ENCODE peak calls at places on chromosome 11, in four cellular contexts. F, P, N and H are unnamed samples.

GRCh38 chr11:66220566-66220935 is 47.9 kb upstream of the RAB1B start:
- DNase-seq in F (no peak), P (no peak), N (no peak), H (no peak)

GRCh38 chr11:3123761-3124733 is 41.1 kb downstream of the OSBPL5 start:
- DNase-seq in F (peak), P (no peak), N (no peak), H (peak)

GRCh38 chr11:129905402-129905801 is 10.0 kb upstream of the NFRKB start:
- DNase-seq in F (no peak), P (no peak), N (no peak), H (no peak)

GRCh38 chr11:72446929-72447753 is 12.8 kb upstream of the CLPB start:
- DNase-seq in F (no peak), P (no peak), N (no peak), H (no peak)

GRCh38 chr11:39374963-39375698 is 2084.3 kb downstream of the LRRC4C start:
- DNase-seq in F (no peak), P (no peak), N (no peak), H (no peak)

GRCh38 chr11:73931039-73931645 is 19.7 kb upstream of the DNAJB13 start:
- DNase-seq in F (no peak), P (no peak), N (peak), H (no peak)

GRCh38 chr11:27722117-27722844 is 22.0 kb upstream of the BDNF start:
- DNase-seq in F (no peak), P (no peak), N (peak), H (no peak)

GRCh38 chr11:1873048-1873812 is 18.5 kb downstream of the PRR33 start:
- DNase-seq in F (no peak), P (no peak), N (no peak), H (peak)

GRCh38 chr11:26231252-26231661 is 100.7 kb upstream of the ANO3 start:
- DNase-seq in F (no peak), P (no peak), N (no peak), H (no peak)

GRCh38 chr11:47192111-47192510 is 5.9 kb upstream of the PACSIN3 start:
- DNase-seq in F (no peak), P (no peak), N (no peak), H (no peak)

GRCh38 chr11:86577663-86578636 is 94.5 kb downstream of the ME3 start:
- DNase-seq in F (peak), P (no peak), N (no peak), H (peak)

GRCh38 chr11:65478411-65479183 is 20.2 kb upstream of the MALAT1 start:
- DNase-seq in F (peak), P (no peak), N (no peak), H (peak)

GRCh38 chr11:20966489-20966888 is 297.1 kb downstream of the NELL1 start:
- DNase-seq in F (no peak), P (no peak), N (peak), H (no peak)

GRCh38 chr11:108967571-108967970 is 302.7 kb downstream of the DDX10 start:
- DNase-seq in F (peak), P (no peak), N (no peak), H (no peak)

GRCh38 chr11:57834852-57835251 is 73.2 kb downstream of the CTNND1 start:
- DNase-seq in F (no peak), P (no peak), N (no peak), H (no peak)

GRCh38 chr11:110903830-110904229 is 191.6 kb upstream of the ARHGAP20 start:
- DNase-seq in F (no peak), P (no peak), N (no peak), H (no peak)

GRCh38 chr11:59172345-59173079 is 580 bp downstream of the DTX4 start:
- DNase-seq in F (no peak), P (no peak), N (peak), H (peak)

GRCh38 chr11:46342237-46342636 is 5.0 kb upstream of the DGKZ start:
- DNase-seq in F (no peak), P (no peak), N (no peak), H (no peak)

GRCh38 chr11:133898031-133898769 is 52.9 kb upstream of the SPATA19 start:
- DNase-seq in F (peak), P (no peak), N (peak), H (no peak)

GRCh38 chr11:86719781-86720463 is 47.5 kb upstream of the ME3 start:
- DNase-seq in F (no peak), P (no peak), N (no peak), H (no peak)

GRCh38 chr11:44426119-44426518 is 116.2 kb upstream of the ALX4 start:
- DNase-seq in F (no peak), P (no peak), N (no peak), H (no peak)

GRCh38 chr11:116640641-116641402 is 132.0 kb downstream of the BUD13 start:
- DNase-seq in F (no peak), P (no peak), N (peak), H (no peak)

GRCh38 chr11:107957109-107957588 is 28.9 kb downstream of the RAB39A start:
- DNase-seq in F (no peak), P (no peak), N (no peak), H (no peak)

GRCh38 chr11:119734788-119735187 is 5.8 kb upstream of the NECTIN1 start:
- DNase-seq in F (no peak), P (no peak), N (no peak), H (no peak)

GRCh38 chr11:116709970-116710369 is 62.8 kb downstream of the BUD13 start:
- DNase-seq in F (no peak), P (no peak), N (no peak), H (no peak)

GRCh38 chr11:124070906-124071621 is 29.9 kb upstream of the OR10G7 start:
- DNase-seq in F (peak), P (no peak), N (peak), H (peak)

GRCh38 chr11:61919841-61920631 is 2.7 kb upstream of the RAB3IL1 start:
- DNase-seq in F (no peak), P (no peak), N (peak), H (peak)

GRCh38 chr11:119478711-119479285 is 55.8 kb upstream of the THY1 start:
- DNase-seq in F (no peak), P (no peak), N (peak), H (no peak)

GRCh38 chr11:102622258-102622657 is 2.9 kb downstream of the MMP20 start:
- DNase-seq in F (no peak), P (no peak), N (no peak), H (no peak)

GRCh38 chr11:64334764-64335741 is 5.0 kb upstream of the CCDC88B start:
- DNase-seq in F (no peak), P (no peak), N (no peak), H (no peak)

GRCh38 chr11:6217722-6218121 is 12.4 kb downstream of the C11orf42 start:
- DNase-seq in F (no peak), P (no peak), N (no peak), H (no peak)

GRCh38 chr11:62805991-62806441 is 776 bp upstream of the NXF1 start:
- DNase-seq in F (no peak), P (no peak), N (no peak), H (no peak)

GRCh38 chr11:6626971-6627761 is 7.9 kb upstream of the TPP1 start:
- DNase-seq in F (no peak), P (no peak), N (no peak), H (peak)

GRCh38 chr11:65651589-65652510 is 10.9 kb downstream of the RELA start:
- DNase-seq in F (peak), P (no peak), N (no peak), H (peak)

GRCh38 chr11:30445056-30445455 is 122.2 kb downstream of the ARL14EP start:
- DNase-seq in F (no peak), P (no peak), N (no peak), H (no peak)

GRCh38 chr11:65417702-65418430 is 4.7 kb upstream of the NEAT1 start:
- DNase-seq in F (peak), P (no peak), N (peak), H (peak)

GRCh38 chr11:61494341-61495038 is 14.1 kb upstream of the LRRC10B start:
- DNase-seq in F (peak), P (no peak), N (no peak), H (no peak)

GRCh38 chr11:8033312-8033715 is 46.2 kb downstream of the EIF3F start:
- DNase-seq in F (peak), P (no peak), N (peak), H (peak)

GRCh38 chr11:120527111-120527748 is 15.7 kb downstream of the GRIK4 start:
- DNase-seq in F (no peak), P (no peak), N (peak), H (peak)

GRCh38 chr11:62880803-62881578 is at the start of gene SLC3A2:
- DNase-seq in F (peak), P (peak), N (peak), H (peak)

GRCh38 chr11:34091825-34092224 is 13.6 kb upstream of the NAT10 start:
- DNase-seq in F (no peak), P (no peak), N (no peak), H (no peak)
- H3K27ac ChIP-seq in F (no peak), P (no peak), N (no peak), H (no peak)

DNA sequence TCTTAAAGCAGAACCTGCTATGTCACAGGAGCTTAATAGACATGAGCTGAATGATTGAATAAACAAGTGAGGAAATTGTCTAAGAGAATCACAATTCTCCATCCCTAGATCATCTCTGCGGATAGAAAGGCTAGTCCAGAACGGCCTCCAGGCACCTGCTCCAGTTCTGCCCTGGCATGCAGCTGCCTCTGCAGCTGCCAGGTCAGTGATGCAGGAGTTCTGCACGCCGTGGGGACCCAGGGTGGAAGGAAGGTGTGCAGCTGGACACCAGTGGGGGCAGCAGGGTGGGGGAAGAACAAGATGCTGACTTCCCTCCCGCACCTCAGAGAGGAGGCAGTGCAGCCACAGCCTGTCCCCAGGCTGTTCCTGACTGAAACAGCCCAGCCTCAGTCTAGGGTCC is 192.1 kb upstream of the NCAM1 start:
- DNase-seq in F (no peak), P (no peak), N (no peak), H (no peak)
- TF ChIP-seq POLR2A in F (no peak), P (no peak), N (no peak), H (no peak)

GRCh38 chr11:36104660-36104992 is 160.8 kb downstream of the LDLRAD3 start:
- DNase-seq in F (no peak), P (no peak), N (no peak), H (no peak)

GRCh38 chr11:36102868-36103267 is 159.0 kb downstream of the LDLRAD3 start:
- DNase-seq in F (no peak), P (no peak), N (no peak), H (no peak)

GRCh38 chr11:36105743-36106581 is 162.1 kb downstream of the LDLRAD3 start:
- DNase-seq in F (no peak), P (no peak), N (no peak), H (no peak)

GRCh38 chr11:36101466-36101865 is 157.6 kb downstream of the LDLRAD3 start:
- DNase-seq in F (no peak), P (no peak), N (no peak), H (no peak)

DNA sequence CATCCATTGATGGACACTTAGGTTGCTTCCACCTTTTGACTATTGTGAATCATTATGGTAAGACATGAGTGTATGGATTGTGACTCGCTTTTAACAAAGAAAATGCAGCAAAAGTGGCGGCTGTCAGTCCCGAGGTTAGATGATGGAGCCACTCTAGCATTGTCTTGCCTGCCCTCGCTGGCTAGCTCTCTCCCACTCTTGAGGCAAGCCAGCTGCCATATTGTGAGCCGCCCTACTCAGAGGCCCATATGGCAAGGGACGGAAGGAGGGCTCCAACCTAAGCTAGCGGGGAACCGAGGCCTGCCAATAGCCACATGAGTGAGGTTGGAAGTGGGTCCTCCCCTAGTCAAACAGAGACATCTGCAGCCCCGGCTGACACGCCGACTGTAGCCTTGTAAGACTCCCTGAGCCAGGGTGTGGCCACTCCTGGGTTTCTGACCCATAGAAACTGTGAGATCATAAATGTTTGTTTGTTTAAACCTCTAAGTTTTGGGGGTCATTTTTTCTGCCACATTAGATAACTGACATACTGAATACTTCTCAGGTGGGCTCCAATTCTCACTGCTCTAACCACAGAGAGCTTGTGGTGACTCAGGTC is 160.2 kb downstream of the LDLRAD3 start:
- DNase-seq in F (no peak), P (no peak), N (no peak), H (no peak)
- H3K27ac ChIP-seq in F (no peak), P (no peak), N (peak), H (no peak)

GRCh38 chr11:33774356-33775063 is at the start of gene FBXO3:
- DNase-seq in F (peak), P (peak), N (peak), H (peak)
- TF ChIP-seq POLR2A in F (peak), P (peak), N (peak), H (no peak)